ENCODE peak calls at places on chromosomes 2 and 18, in five cellular contexts. E, Q, S, V and W are unnamed samples.

GRCh38 chr2:231342111-231342711 is 53.3 kb upstream of the B3GNT7 start:
- DNase-seq in E (no peak), Q (no peak), S (no peak), V (no peak), W (no peak)

GRCh38 chr2:223970343-223971128 is 13.3 kb downstream of the MRPL44 start:
- DNase-seq in E (no peak), Q (no peak), S (peak; percentile 58), V (peak; percentile 66), W (peak; percentile 49)

GRCh38 chr2:176137883-176138282 is 8.4 kb downstream of the HOXD8 start:
- DNase-seq in E (no peak), Q (no peak), S (no peak), V (peak; percentile 33), W (no peak)

GRCh38 chr2:98127229-98127989 is 40.4 kb downstream of the VWA3B start:
- DNase-seq in E (no peak), Q (no peak), S (no peak), V (no peak), W (no peak)

GRCh38 chr18:42163316-42163715 is 208.3 kb downstream of the PIK3C3 start:
- DNase-seq in E (no peak), Q (no peak), S (no peak), V (no peak), W (no peak)

GRCh38 chr2:183532514-183532913 is 408.3 kb downstream of the NUP35 start:
- DNase-seq in E (no peak), Q (no peak), S (no peak), V (no peak), W (no peak)

GRCh38 chr2:70118798-70119454 is 31.6 kb downstream of the PCBP1 start:
- DNase-seq in E (no peak), Q (no peak), S (peak; percentile 86), V (peak; percentile 67), W (no peak)

GRCh38 chr2:156189584-156189983 is 142.9 kb downstream of the NR4A2 start:
- DNase-seq in E (no peak), Q (no peak), S (no peak), V (no peak), W (no peak)

GRCh38 chr2:138023976-138024375 is 59.7 kb downstream of the HNMT start:
- DNase-seq in E (no peak), Q (no peak), S (no peak), V (no peak), W (no peak)

GRCh38 chr18:50312296-50313030 is 25.0 kb upstream of the CXXC1 start:
- DNase-seq in E (peak; percentile 97), Q (no peak), S (no peak), V (no peak), W (no peak)

GRCh38 chr2:88739985-88740600 is 48.6 kb downstream of the RPIA start:
- DNase-seq in E (peak; percentile 42), Q (peak; percentile 60), S (peak; percentile 78), V (peak; percentile 70), W (peak; percentile 46)
- TF ChIP-seq ATF3 in E (no peak), Q (no peak), S (no peak), V (no peak), W (no peak)

DNA sequence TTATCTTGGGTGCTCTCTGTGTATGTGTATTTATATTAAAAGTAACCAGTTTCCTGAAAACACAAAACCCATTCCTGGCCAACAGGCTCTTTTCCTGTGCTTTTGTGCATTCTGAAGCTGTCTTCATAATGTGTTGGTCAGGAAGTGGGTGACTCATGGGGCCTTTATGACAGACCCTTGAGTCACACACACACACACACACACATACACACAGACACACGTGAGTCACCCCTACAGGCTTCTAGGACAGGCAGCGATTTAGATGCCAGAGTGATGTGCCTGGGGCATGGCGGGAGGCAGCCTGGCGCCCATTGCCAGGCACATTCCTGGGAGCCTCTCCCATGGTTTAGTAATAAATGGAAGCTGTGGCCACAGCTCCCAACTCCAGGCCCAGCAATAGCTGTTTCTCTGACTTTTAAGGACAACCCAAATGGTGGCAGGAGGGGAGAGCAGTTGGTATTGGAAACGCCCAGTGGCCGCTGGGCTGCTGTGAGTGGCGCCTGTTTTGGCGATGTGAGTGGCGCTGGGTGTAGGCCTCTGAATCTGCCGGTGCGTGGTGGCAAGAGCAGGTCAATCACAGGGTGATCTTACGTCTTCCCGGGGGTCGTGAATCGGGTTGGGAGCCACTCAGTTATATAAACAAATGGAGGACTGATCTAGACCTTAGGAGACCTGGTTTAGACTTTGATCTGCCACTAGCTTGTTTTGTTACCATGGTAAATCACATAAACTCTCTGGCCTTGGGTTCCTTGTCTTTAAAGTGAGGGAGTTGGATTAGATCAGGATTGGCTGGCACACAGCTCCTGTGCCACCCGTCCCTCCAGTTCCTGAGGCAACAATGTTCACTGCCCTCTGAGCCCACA is 150.7 kb upstream of the DLX2 start:
- DNase-seq in E (no peak), Q (no peak), S (peak; percentile 68), V (peak; percentile 91), W (peak; percentile 100)
- H3K9ac ChIP-seq in E (no peak overlapping the region), Q (no peak overlapping the region), S (no peak overlapping the region), V (no peak overlapping the region), W (peak overlapping the region; percentile 61)

GRCh38 chr18:55088000-55088401 is 128.7 kb upstream of the CCDC68 start:
- DNase-seq in E (no peak), Q (no peak), S (no peak), V (no peak), W (no peak)

GRCh38 chr18:55090566-55091187 is 131.4 kb upstream of the CCDC68 start:
- DNase-seq in E (no peak), Q (no peak), S (no peak), V (no peak), W (no peak)

GRCh38 chr18:55089595-55089994 is 130.3 kb upstream of the CCDC68 start:
- DNase-seq in E (no peak), Q (no peak), S (no peak), V (no peak), W (no peak)

GRCh38 chr18:55086931-55087330 is 127.7 kb upstream of the CCDC68 start:
- DNase-seq in E (no peak), Q (no peak), S (no peak), V (no peak), W (no peak)

GRCh38 chr18:55088561-55088960 is 129.3 kb upstream of the CCDC68 start:
- DNase-seq in E (no peak), Q (no peak), S (no peak), V (no peak), W (no peak)
- H3K27ac ChIP-seq in E (no peak overlapping the region), Q (no peak overlapping the region), S (no peak overlapping the region), V (no peak overlapping the region), W (no peak overlapping the region)

DNA sequence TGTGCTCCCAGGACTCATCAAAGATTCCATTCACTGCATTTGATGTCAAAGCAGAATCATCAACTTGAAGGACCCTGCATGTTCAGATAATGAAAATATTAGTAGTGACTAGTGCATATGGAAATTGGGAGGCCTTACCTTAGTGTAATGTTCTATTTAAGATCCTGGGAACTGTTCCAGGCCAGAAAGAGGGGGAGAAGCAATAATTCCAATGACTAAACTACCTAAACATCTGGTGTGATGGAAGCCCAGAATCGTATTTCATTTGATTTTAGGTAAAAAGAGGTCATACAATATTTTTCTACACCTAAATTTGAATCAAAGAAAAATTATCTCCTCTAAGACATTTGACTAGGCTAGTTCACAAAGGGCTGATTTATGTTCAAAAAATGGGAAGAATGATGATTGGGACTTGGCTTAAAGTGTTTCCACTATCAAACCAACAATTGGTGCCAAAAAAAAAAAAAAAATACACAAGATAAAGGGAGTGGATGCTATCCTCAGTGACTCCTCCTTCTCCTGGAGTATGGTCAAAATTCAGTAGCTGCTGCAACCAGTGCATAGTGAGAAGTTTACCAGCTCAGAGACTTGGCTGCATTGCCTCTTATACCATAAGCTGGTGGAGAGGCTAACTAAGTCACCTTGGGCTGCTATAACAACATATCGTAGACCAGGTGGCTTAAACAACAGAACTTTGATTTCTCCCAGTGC is 1038.4 kb upstream of the ACVR2A start:
- DNase-seq in E (no peak), Q (no peak), S (no peak), V (no peak), W (no peak)
- TF ChIP-seq ATF3 in E (no peak), Q (no peak), S (no peak), V (no peak), W (no peak)

GRCh38 chr18:73848656-73849055 is 299.0 kb downstream of the FBXO15 start:
- DNase-seq in E (no peak), Q (no peak), S (no peak), V (no peak), W (no peak)
- H3K9ac ChIP-seq in E (no peak overlapping the region), Q (no peak overlapping the region), S (no peak overlapping the region), V (no peak overlapping the region), W (no peak overlapping the region)

GRCh38 chr2:105437708-105438103 is 38.9 kb upstream of the FHL2 start:
- DNase-seq in E (no peak), Q (no peak), S (no peak), V (no peak), W (no peak)

GRCh38 chr2:105442056-105442455 is 43.2 kb upstream of the FHL2 start:
- DNase-seq in E (no peak), Q (no peak), S (no peak), V (no peak), W (no peak)

GRCh38 chr2:105439130-105439529 is 40.3 kb upstream of the FHL2 start:
- DNase-seq in E (no peak), Q (no peak), S (no peak), V (no peak), W (no peak)

GRCh38 chr2:105442721-105443120 is 43.9 kb upstream of the FHL2 start:
- DNase-seq in E (no peak), Q (no peak), S (no peak), V (no peak), W (no peak)

DNA sequence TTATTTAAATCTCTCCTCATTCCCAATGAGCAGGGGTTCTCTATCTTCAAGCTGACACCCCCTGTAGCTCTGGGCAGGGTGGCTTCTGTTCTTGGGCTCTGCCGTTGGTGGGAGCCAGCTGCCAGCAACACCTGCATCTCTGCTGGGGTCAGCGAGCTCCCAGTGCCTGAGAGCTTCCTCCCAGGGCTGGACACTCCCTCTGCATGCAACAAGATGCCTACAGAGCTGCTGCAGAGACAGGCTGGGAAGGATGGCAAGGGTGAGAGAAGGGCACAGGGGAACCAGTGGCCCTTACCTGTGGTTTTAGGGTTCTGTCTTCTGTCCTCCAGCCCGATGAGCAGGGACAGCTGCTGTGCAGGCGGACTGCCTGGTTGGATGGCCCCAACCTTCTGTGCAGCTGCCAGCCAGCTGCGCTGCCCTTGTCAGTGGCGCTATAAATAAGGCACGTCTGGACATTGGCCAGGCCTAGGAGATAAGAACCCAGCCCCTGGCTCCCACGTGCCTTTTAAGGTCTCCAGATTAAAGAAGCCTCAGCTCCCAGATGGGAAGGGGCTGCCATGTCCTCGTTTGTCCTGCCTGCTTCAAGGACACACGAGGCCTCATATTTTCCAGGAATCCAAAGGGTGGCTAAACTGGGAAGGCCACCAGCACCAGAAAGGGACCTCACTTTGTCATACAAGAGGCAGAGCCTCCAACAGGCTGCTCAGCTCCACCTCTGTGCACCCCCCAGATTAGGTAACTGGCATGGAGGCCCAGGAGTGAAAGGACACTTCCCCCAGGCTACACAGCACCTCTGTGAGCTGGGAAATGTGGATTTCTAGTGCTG is 39.5 kb upstream of the FHL2 start:
- DNase-seq in E (no peak), Q (no peak), S (peak; percentile 63), V (no peak), W (no peak)
- H3K27ac ChIP-seq in E (no peak overlapping the region), Q (no peak overlapping the region), S (no peak overlapping the region), V (no peak overlapping the region), W (no peak overlapping the region)

GRCh38 chr2:86044614-86045013 is 61.1 kb downstream of the POLR1A start:
- DNase-seq in E (no peak), Q (no peak), S (no peak), V (no peak), W (no peak)
- TF ChIP-seq ATF3 in E (no peak), Q (no peak), S (no peak), V (no peak), W (no peak)